ENCODE peak calls at places on chromosomes 5 and 9, in five cellular contexts. W is HAP-1; Y is naive thymus-derived CD4-positive, alpha-beta T cell; M is endodermal cell; B is neuronal stem cell. T is an unnamed sample.

GRCh38 chr5:115936031-115936430 is 26.2 kb upstream of the LVRN start:
- DNase-seq in W (no peak), Y (no peak), M (no peak), B (no peak), T (no peak)

GRCh38 chr9:137241490-137242328 is 622 bp downstream of the TUBB4B start:
- DNase-seq in W (no peak), Y (no peak), M (peak; percentile 68), B (no peak), T (peak; percentile 59)

GRCh38 chr5:158995694-158996173 is 104.0 kb downstream of the EBF1 start:
- DNase-seq in W (no peak), Y (no peak), M (no peak), B (no peak), T (no peak)

GRCh38 chr9:133137451-133138231 is 16.6 kb upstream of the RALGDS start:
- DNase-seq in W (no peak), Y (no peak), M (no peak), B (no peak), T (no peak)

GRCh38 chr9:127658431-127658830 is 46.4 kb downstream of the STXBP1 start:
- DNase-seq in W (no peak), Y (no peak), M (no peak), B (no peak), T (no peak)

GRCh38 chr9:21317956-21318923 is 13.1 kb upstream of the IFNA5 start:
- DNase-seq in W (peak; percentile 48), Y (no peak), M (peak; percentile 58), B (peak; percentile 29), T (no peak)

GRCh38 chr5:962386-962785 is 46.2 kb upstream of the NKD2 start:
- DNase-seq in W (no peak), Y (no peak), M (no peak), B (no peak), T (no peak)

GRCh38 chr5:180787025-180787424 is 15.6 kb downstream of the MGAT1 start:
- DNase-seq in W (no peak), Y (no peak), M (peak; percentile 61), B (no peak), T (no peak)

GRCh38 chr5:132961887-132962286 is 1.5 kb downstream of the AFF4 start:
- DNase-seq in W (no peak), Y (no peak), M (peak; percentile 3), B (no peak), T (no peak)

GRCh38 chr9:8183618-8184017 is 384.0 kb upstream of the DMAC1 start:
- DNase-seq in W (no peak), Y (no peak), M (no peak), B (no peak), T (no peak)

GRCh38 chr9:36479086-36479485 is 79.0 kb upstream of the RNF38 start:
- DNase-seq in W (peak; percentile 47), Y (no peak), M (no peak), B (no peak), T (no peak)

GRCh38 chr5:114412509-114413171 is 50.8 kb downstream of the KCNN2 start:
- DNase-seq in W (no peak), Y (no peak), M (no peak), B (no peak), T (no peak)

GRCh38 chr9:128528445-128529160 is 23.8 kb upstream of the SPTAN1 start:
- DNase-seq in W (no peak), Y (no peak), M (no peak), B (no peak), T (no peak)

GRCh38 chr5:39494099-39494498 is 69.3 kb upstream of the DAB2 start:
- DNase-seq in W (no peak), Y (no peak), M (no peak), B (no peak), T (no peak)

GRCh38 chr5:152051499-152052454 is 127.1 kb upstream of the GLRA1 start:
- DNase-seq in W (no peak), Y (no peak), M (peak; percentile 92), B (no peak), T (no peak)

GRCh38 chr5:173490681-173491080 is 125.8 kb downstream of the BOD1 start:
- DNase-seq in W (no peak), Y (no peak), M (peak; percentile 29), B (no peak), T (no peak)

GRCh38 chr9:27247756-27248155 is 49.2 kb downstream of the EQTN start:
- DNase-seq in W (peak; percentile 65), Y (no peak), M (peak; percentile 80), B (peak; percentile 9), T (no peak)

GRCh38 chr9:106403081-106403480 is 459.9 kb upstream of the ZNF462 start:
- DNase-seq in W (no peak), Y (no peak), M (no peak), B (no peak), T (no peak)

GRCh38 chr5:73783823-73784222 is 157.8 kb downstream of the ARHGEF28 start:
- DNase-seq in W (no peak), Y (no peak), M (no peak), B (no peak), T (no peak)

GRCh38 chr9:87812375-87813118 is 70.1 kb upstream of the SPATA31E1 start:
- DNase-seq in W (peak; percentile 50), Y (no peak), M (peak; percentile 75), B (no peak), T (no peak)

DNA sequence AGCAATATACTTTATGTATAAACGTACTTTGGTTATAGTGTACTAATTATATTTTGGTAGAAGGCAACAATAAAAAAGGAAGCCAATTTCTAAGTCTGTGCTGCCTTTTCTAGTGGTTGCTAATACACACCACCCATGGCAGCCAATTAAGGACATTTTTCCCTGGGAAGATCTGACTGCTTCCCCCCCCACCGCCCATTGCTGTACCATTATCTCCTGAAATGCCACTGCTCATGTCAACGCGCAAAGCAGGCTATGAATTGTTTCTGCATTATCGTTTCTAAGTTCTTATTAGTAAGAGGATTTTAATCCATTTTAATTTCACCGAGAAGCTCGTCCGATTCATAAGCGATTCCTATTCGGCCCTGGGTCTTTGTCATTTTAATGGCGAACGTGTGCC is 55.6 kb upstream of the SHC3 start:
- DNase-seq in W (no peak), Y (no peak), M (no peak), B (no peak), T (no peak)
- H3K4me3 ChIP-seq in W (no peak overlapping the region), Y (no peak overlapping the region), M (peak overlapping the region; percentile 82), B (no peak overlapping the region), T (no peak overlapping the region)

DNA sequence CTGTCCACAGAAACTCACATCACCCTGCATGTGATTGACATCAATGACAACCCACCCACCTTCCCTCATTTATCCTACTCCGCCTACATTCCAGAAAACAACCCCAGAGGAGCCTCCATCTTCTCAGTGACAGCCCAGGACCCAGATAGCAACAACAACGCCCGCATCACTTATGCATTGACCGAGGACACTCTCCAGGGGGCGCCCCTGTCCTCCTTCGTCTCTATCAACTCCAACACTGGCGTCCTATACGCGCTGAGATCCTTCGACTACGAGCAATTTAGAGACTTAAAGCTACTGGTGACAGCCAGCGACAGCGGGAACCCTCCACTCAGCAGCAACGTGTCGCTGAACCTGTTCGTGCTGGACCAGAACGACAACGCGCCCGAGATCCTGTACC is 1.7 kb downstream of the PCDHGA3 start:
- DNase-seq in W (no peak), Y (no peak), M (no peak), B (no peak), T (no peak)
- H3K4me3 ChIP-seq in W (no peak overlapping the region), Y (no peak overlapping the region), M (peak overlapping the region; percentile 77), B (no peak overlapping the region), T (no peak overlapping the region)

DNA sequence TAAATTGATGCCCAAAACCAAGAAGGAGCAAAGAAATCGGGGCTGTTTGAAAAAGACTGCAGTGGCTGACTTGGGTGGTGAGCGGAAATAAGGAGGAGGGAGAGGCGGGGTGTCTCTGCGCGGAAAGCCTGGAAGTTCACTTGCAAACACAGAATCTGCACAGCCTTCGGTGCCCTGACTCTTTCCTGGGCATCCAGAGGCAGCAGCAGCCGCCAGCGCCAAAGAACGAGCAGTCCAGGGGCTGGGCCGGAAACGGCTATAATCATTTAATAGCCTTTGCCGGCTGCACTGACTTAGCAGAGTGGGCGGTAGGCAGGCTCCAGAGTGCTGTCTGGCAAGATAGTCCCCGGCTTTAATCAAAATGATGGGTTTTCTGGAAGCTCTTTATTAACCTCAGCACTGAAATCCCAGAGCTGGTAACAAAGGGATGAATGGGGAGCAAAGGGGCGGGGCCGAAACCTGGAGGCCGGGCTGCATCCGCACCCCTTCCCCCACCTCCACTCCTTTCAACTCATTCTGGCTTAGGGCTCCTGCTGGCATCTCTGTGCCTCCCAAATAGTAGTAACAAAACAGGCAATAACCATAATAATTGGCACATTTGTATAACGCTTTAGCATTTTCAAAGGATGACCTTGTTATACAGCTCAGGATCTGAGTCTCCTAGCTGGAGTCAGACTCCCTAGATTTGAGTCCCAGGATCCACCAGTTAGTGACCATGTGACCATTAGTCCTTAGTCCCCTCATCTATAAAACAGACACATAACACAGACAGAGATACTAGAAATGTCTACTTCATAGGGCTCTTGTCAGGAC is 35.8 kb downstream of the PCDHAC2 start:
- DNase-seq in W (peak; percentile 88), Y (no peak), M (peak; percentile 89), B (peak; percentile 65), T (no peak)
- H3K4me3 ChIP-seq in W (peak overlapping the region; percentile 19), Y (no peak overlapping the region), M (peak overlapping the region; percentile 74), B (peak overlapping the region; percentile 47), T (no peak overlapping the region)

GRCh38 chr9:85212209-85212608 is 529.5 kb downstream of the AGTPBP1 start:
- DNase-seq in W (peak; percentile 9), Y (no peak), M (no peak), B (no peak), T (no peak)
- H3K4me3 ChIP-seq in W (no peak overlapping the region), Y (no peak overlapping the region), M (no peak overlapping the region), B (no peak overlapping the region), T (no peak overlapping the region)

DNA sequence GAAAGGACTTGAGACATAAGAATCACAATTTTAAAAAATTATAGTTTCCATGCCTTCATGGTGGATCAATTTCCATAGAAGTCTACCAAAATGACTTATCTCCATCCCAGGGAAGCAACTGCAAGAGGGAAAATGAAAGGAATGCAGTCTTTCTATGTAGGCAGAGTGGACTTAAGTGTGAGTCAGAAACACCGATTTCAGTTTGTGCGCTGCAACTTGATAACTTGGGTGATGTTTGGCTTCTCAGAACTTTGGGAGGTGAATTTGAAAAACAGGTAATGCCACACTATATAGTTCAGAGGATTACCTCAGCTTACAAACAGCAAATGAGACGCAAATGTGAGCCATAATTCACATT is 708 bp upstream of the CSNK1G3 start:
- DNase-seq in W (no peak), Y (no peak), M (no peak), B (peak; percentile 18), T (no peak)
- H3K4me3 ChIP-seq in W (peak overlapping the region; percentile 79), Y (peak overlapping the region; percentile 73), M (peak overlapping the region; percentile 82), B (peak overlapping the region; percentile 87), T (peak overlapping the region; percentile 84)